ENCODE peak calls at places on chromosomes 2 and 18, in eight cellular contexts. U is breast epithelium; A is fibroblast of lung; C is effector memory CD4-positive, alpha-beta T cell; J is aorta; K is PC-3; H is A673; Z is spleen. P is an unnamed sample. For H3K4me1, the result is how much of the 10 kb centered on the place peaks cover.

GRCh38 chr2:45259547-45260160 is 250.4 kb upstream of the SIX2 start:
- DNase-seq in U (no peak), A (no peak), C (no peak), J (no peak), K (no peak), H (no peak), Z (no peak), P (no peak)

GRCh38 chr2:209872675-209873074 is 101.0 kb downstream of the UNC80 start:
- DNase-seq in U (no peak), A (peak), C (no peak), J (no peak), K (peak), H (peak), Z (no peak), P (peak)

GRCh38 chr18:13239557-13239956 is 21.0 kb downstream of the LDLRAD4 start:
- DNase-seq in U (peak), A (no peak), C (no peak), J (no peak), K (no peak), H (no peak), Z (peak), P (no peak)

GRCh38 chr18:71994273-71994672 is 549.9 kb downstream of the CBLN2 start:
- DNase-seq in U (no peak), A (no peak), C (no peak), J (no peak), K (no peak), H (no peak), Z (no peak), P (no peak)

GRCh38 chr2:136381722-136382633 is 264.0 kb upstream of the CXCR4 start:
- DNase-seq in U (no peak), A (no peak), C (peak), J (no peak), K (no peak), H (no peak), Z (peak), P (no peak)

GRCh38 chr2:45119855-45120254 is 110.6 kb upstream of the SIX2 start:
- DNase-seq in U (no peak), A (peak), C (no peak), J (no peak), K (peak), H (no peak), Z (no peak), P (no peak)

GRCh38 chr2:143121957-143122356 is 7.3 kb upstream of the ARHGAP15 start:
- DNase-seq in U (no peak), A (no peak), C (no peak), J (no peak), K (no peak), H (no peak), Z (no peak), P (no peak)

GRCh38 chr2:104487381-104487780 is 366.5 kb upstream of the POU3F3 start:
- DNase-seq in U (no peak), A (no peak), C (no peak), J (no peak), K (peak), H (no peak), Z (no peak), P (no peak)

GRCh38 chr2:10619643-10620042 is 70.1 kb downstream of the NOL10 start:
- DNase-seq in U (no peak), A (peak), C (no peak), J (no peak), K (no peak), H (no peak), Z (no peak), P (no peak)

GRCh38 chr2:101113441-101114267 is 37.5 kb downstream of the TBC1D8 start:
- DNase-seq in U (no peak), A (peak), C (no peak), J (no peak), K (peak), H (peak), Z (no peak), P (no peak)

GRCh38 chr2:79622508-79622907 is 109.7 kb downstream of the CTNNA2 start:
- DNase-seq in U (no peak), A (no peak), C (no peak), J (no peak), K (no peak), H (no peak), Z (no peak), P (no peak)

GRCh38 chr18:389658-390357 is 110.7 kb downstream of the COLEC12 start:
- DNase-seq in U (no peak), A (peak), C (no peak), J (no peak), K (no peak), H (no peak), Z (no peak), P (no peak)

GRCh38 chr2:7356909-7357584 is 439.8 kb downstream of the RNF144A start:
- DNase-seq in U (no peak), A (no peak), C (no peak), J (no peak), K (no peak), H (no peak), Z (no peak), P (no peak)

GRCh38 chr2:157442136-157442535 is 1.8 kb downstream of the CYTIP start:
- DNase-seq in U (no peak), A (no peak), C (no peak), J (no peak), K (no peak), H (no peak), Z (no peak), P (no peak)

GRCh38 chr18:44474067-44474411 is 206.6 kb upstream of the SETBP1 start:
- DNase-seq in U (no peak), A (no peak), C (no peak), J (no peak), K (no peak), H (no peak), Z (no peak), P (no peak)

GRCh38 chr2:76599732-76600368 is 889.1 kb upstream of the GCFC2 start:
- DNase-seq in U (no peak), A (peak), C (no peak), J (no peak), K (peak), H (peak), Z (peak), P (no peak)

GRCh38 chr18:40868110-40868858 is 1086.8 kb upstream of the PIK3C3 start:
- DNase-seq in U (no peak), A (peak), C (no peak), J (no peak), K (peak), H (no peak), Z (no peak), P (no peak)

GRCh38 chr18:44852818-44853217 is 172.1 kb downstream of the SETBP1 start:
- DNase-seq in U (no peak), A (no peak), C (no peak), J (no peak), K (no peak), H (no peak), Z (no peak), P (no peak)

GRCh38 chr2:186648130-186648529 is 45.7 kb upstream of the FAM171B start:
- DNase-seq in U (no peak), A (peak), C (no peak), J (no peak), K (peak), H (no peak), Z (no peak), P (no peak)

GRCh38 chr2:177212106-177212894 is at the start of gene HNRNPA3:
- DNase-seq in U (peak), A (peak), C (peak), J (peak), K (peak), H (peak), Z (peak), P (peak)
- H3K4me1 ChIP-seq in U (under half), A (under half), C (under half), J (under half), K (under half), H (under half), Z (under half), P (under half)

GRCh38 chr2:55025082-55025481 is 25.2 kb downstream of the RTN4 start:
- DNase-seq in U (no peak), A (no peak), C (no peak), J (no peak), K (no peak), H (no peak), Z (no peak), P (no peak)

GRCh38 chr2:55026202-55026601 is 24.0 kb downstream of the RTN4 start:
- DNase-seq in U (no peak), A (peak), C (no peak), J (no peak), K (no peak), H (no peak), Z (no peak), P (no peak)

GRCh38 chr2:55025627-55026026 is 24.6 kb downstream of the RTN4 start:
- DNase-seq in U (no peak), A (no peak), C (no peak), J (no peak), K (no peak), H (no peak), Z (no peak), P (no peak)

GRCh38 chr2:55019547-55020258 is 30.5 kb downstream of the RTN4 start:
- DNase-seq in U (no peak), A (no peak), C (no peak), J (no peak), K (peak), H (no peak), Z (no peak), P (no peak)

GRCh38 chr2:55022486-55022885 is 27.8 kb downstream of the RTN4 start:
- DNase-seq in U (no peak), A (no peak), C (no peak), J (no peak), K (no peak), H (no peak), Z (no peak), P (no peak)
- H3K4me1 ChIP-seq in U (under half), A (under half), C (under half), J (under half), K (under half), H (under half), Z (under half), P (under half)

DNA sequence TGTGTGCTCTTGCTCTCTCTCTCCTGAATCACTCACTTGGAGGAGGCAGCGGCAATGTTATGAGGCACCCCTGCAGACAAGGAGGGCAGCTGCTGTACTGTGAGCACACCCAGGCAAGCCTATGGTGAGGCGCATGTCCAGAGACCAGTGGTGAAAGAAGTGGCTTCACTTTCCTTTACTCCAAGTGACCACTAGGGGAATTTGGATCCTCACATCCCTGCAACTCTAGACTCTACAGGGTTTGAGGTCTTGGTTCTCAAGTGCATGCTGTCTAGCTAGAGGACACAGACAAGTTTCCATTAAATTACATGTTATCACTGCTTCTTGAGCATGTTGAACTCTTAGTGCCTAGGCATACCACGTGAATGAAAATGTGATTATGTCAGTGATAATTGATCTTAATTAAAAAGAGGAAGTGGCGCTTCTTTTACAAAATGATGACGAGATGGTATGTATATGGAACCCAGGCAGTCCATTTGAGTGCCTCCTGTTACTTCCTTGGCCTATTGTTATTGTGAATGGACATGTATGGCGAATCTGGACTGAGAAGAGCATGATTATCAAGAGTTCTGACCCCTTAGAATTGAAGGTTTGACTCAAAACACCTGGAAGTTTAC is 181.0 kb upstream of the CDH2 start:
- DNase-seq in U (no peak), A (no peak), C (no peak), J (no peak), K (peak), H (peak), Z (no peak), P (no peak)
- H3K4me1 ChIP-seq in U (under half), A (under half), C (under half), J (under half), K (under half), H (under half), Z (under half), P (under half)

GRCh38 chr2:54597153-54597827 is 126.2 kb upstream of the EML6 start:
- DNase-seq in U (no peak), A (peak), C (no peak), J (no peak), K (no peak), H (no peak), Z (no peak), P (peak)
- H3K4me1 ChIP-seq in U (under half), A (under half), C (half or more), J (under half), K (under half), H (under half), Z (half or more), P (half or more)

GRCh38 chr2:230447036-230447435 is 31.0 kb downstream of the SP100 start:
- DNase-seq in U (no peak), A (no peak), C (no peak), J (no peak), K (no peak), H (no peak), Z (no peak), P (no peak)
- H3K4me1 ChIP-seq in U (under half), A (under half), C (under half), J (under half), K (under half), H (under half), Z (under half), P (under half)

DNA sequence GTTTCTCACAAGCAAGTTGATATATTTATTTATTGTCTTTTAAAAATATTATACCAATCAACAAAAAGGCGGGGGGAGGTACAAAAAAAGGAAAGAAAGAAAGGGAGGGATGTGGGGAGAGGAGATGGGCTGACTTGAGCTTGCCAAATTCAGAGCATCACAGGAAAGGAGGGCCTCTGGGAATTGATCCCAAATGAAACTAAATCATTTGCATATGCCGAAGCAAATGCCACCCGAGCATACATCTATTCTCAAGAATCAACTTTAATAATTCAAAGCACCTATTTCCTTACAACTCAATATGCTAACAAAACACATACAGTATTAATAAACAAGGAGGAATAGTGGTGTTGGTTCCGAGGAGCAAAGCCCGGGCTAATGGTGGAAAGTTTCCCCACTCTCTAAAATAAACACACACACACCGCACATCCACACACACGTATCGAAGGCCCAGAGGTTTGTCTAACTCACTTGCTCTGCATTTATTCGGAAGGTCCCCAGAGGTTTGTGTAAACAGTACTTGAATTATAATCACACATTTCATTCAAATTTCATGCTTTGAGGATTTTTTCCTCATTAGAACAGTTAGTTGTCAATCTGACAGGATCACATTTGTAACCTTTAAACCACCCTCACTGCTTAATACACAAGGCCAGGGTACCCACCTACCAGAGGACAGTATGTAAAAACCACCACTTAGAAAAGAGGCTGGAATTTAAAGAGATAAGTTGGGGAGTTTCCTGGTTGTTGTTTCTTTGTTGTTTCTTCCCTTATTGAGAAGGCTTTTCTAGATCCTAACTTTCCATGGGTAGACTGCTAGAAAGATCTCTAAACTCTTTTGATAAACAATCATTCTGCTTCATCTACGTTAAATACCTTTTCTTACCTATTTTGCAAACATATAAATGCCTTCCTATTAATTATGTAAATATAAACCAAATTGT is 264.7 kb downstream of the TCF4 start:
- DNase-seq in U (no peak), A (peak), C (no peak), J (no peak), K (no peak), H (peak), Z (no peak), P (no peak)
- H3K4me1 ChIP-seq in U (under half), A (under half), C (under half), J (under half), K (under half), H (under half), Z (under half), P (under half)

DNA sequence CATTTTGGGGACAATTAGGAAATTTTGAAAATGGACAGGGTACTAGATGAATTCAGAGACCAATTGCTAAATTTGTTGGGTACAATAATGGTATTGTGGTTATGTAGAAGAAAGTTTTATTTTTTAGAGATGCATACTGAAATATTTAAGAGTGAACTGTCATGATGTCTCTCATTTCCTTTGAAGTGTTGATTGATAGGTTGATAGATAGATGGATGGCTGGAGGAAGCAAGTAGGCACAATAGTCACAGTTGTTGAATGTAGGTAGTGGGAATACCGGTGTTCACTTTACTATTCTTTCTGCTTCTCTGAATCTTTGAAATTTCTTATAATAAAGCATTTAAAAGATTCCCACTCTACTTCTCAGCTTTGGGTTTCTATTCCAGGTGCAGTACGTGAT is 151.7 kb upstream of the FOSL2 start:
- DNase-seq in U (no peak), A (no peak), C (no peak), J (no peak), K (no peak), H (no peak), Z (no peak), P (no peak)
- H3K4me1 ChIP-seq in U (under half), A (under half), C (under half), J (under half), K (under half), H (under half), Z (under half), P (under half)

DNA sequence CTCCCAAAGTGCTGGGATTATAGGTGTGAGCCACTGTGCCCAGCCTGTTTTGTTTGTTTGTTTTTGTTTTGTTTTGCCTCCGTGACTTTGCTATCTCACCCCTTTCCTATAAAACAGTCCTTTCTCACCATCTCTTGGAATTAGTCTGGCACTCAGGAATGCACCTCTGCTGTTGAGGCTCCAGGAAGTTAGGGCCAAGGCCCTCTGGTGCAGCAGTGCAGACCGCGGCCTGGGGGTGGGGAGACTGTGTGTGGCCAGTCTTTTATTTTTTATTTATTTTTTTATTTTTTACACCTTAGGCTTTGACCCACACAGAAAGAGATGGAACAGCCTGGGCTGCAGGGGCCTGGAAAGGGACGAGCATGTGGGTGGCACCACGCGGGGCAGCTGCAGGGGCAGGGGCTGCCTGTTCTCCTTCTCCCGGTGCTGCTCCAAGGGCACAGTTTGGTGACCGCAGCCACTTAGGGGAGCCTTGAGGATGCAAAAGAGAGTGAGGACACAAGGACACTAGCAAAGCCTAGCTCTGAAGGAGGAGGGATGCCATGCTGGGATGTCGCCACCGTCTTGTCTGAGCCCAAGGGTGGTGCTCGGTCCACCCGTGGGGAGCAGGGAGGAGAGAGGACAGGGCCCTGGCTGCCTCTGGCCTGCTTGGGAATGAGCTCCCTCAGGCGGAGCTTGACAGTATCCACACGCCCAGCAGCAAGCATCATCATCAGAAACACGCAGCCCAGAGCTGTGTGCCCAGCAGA is 19.4 kb upstream of the ALPI start:
- DNase-seq in U (peak), A (no peak), C (no peak), J (peak), K (no peak), H (no peak), Z (peak), P (no peak)
- H3K4me1 ChIP-seq in U (under half), A (under half), C (under half), J (under half), K (under half), H (under half), Z (under half), P (under half)

GRCh38 chr18:78127041-78127440 is 852.6 kb upstream of the SALL3 start:
- DNase-seq in U (no peak), A (no peak), C (no peak), J (no peak), K (no peak), H (no peak), Z (no peak), P (no peak)

GRCh38 chr18:78130232-78131195 is 849.1 kb upstream of the SALL3 start:
- DNase-seq in U (no peak), A (no peak), C (no peak), J (no peak), K (no peak), H (no peak), Z (no peak), P (no peak)

GRCh38 chr18:78126106-78126505 is 853.5 kb upstream of the SALL3 start:
- DNase-seq in U (no peak), A (no peak), C (no peak), J (no peak), K (no peak), H (no peak), Z (no peak), P (no peak)

GRCh38 chr18:78128004-78128403 is 851.6 kb upstream of the SALL3 start:
- DNase-seq in U (no peak), A (no peak), C (no peak), J (no peak), K (no peak), H (no peak), Z (no peak), P (no peak)

DNA sequence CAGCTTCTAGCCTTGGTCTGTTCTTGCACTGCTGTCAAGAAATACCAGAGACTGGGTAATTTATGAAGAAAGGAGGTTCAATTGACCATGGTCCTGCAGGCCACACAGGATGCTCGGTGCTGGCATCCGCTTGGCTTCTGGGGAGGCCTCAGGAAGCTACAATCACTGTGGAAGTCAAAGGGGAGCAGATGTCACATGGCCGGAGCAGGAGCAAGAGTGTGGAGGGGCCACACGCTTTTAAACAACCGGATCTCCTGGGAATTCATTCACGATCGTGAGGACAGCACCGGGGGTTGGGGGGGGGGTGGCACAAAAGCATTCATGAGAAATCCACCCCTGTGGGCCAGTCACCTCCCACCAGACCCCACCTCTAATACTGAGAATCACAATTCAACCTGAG is 850.4 kb upstream of the SALL3 start:
- DNase-seq in U (no peak), A (no peak), C (no peak), J (no peak), K (no peak), H (no peak), Z (no peak), P (no peak)
- H3K4me1 ChIP-seq in U (under half), A (under half), C (under half), J (under half), K (under half), H (under half), Z (under half), P (under half)